ENCODE peak calls at places on chromosomes 12 and 14, in five cellular contexts. E is psoas muscle, Q is GM12878, O is A549, I is right atrium auricular region. L is an unnamed sample.

GRCh38 chr12:80778005-80778541 is 61.4 kb downstream of the MYF5 start:
- DNase-seq in E (no peak), O (no peak), I (peak; percentile 61), Q (peak; percentile 99), L (peak; percentile 67)

GRCh38 chr12:56151672-56152131 is 685 bp upstream of the MYL6B start:
- DNase-seq in I (peak; percentile 73), O (peak; percentile 94), E (peak; percentile 77), Q (no peak), L (peak; percentile 69)

GRCh38 chr14:78967111-78967809 is 797.1 kb downstream of the NRXN3 start:
- DNase-seq in E (no peak), O (no peak), I (no peak), Q (no peak), L (no peak)

GRCh38 chr14:100713720-100714119 is 13.0 kb upstream of the DLK1 start:
- DNase-seq in I (no peak), E (no peak), Q (no peak), O (no peak), L (no peak)

GRCh38 chr14:59354666-59355065 is 110.5 kb downstream of the GPR135 start:
- DNase-seq in E (no peak), Q (no peak), I (no peak), O (no peak), L (no peak)

GRCh38 chr12:40382217-40382616 is 157.4 kb downstream of the LRRK2 start:
- DNase-seq in O (no peak), Q (no peak), E (no peak), I (no peak), L (no peak)

GRCh38 chr14:69896080-69896479 is 16.9 kb downstream of the SMOC1 start:
- DNase-seq in O (no peak), E (no peak), Q (no peak), I (no peak), L (no peak)

GRCh38 chr12:101013993-101014392 is 196.0 kb downstream of the SLC5A8 start:
- DNase-seq in E (no peak), I (no peak), Q (no peak), O (no peak), L (no peak)

GRCh38 chr14:37585971-37586759 is 8.9 kb downstream of the FOXA1 start:
- DNase-seq in E (no peak), Q (no peak), O (no peak), I (no peak), L (no peak)

GRCh38 chr14:103847439-103847953 is at the start of gene PPP1R13B:
- DNase-seq in O (peak; percentile 89), I (peak; percentile 86), E (peak; percentile 97), Q (peak; percentile 40), L (peak; percentile 96)

GRCh38 chr12:92552412-92553108 is 150.2 kb upstream of the PLEKHG7 start:
- DNase-seq in E (no peak), I (no peak), O (no peak), Q (no peak), L (no peak)

GRCh38 chr12:130876297-130876696 is 4.4 kb downstream of the RAN start:
- DNase-seq in O (no peak), E (no peak), I (no peak), Q (no peak), L (no peak)

GRCh38 chr12:130875193-130875592 is 3.3 kb downstream of the RAN start:
- DNase-seq in E (no peak), Q (no peak), O (no peak), I (no peak), L (no peak)

GRCh38 chr12:130877333-130877732 is 5.5 kb downstream of the RAN start:
- DNase-seq in E (no peak), I (no peak), Q (no peak), O (no peak), L (no peak)

GRCh38 chr12:130878193-130879185 is 6.6 kb downstream of the RAN start:
- DNase-seq in Q (no peak), I (no peak), E (no peak), O (no peak), L (no peak)

DNA sequence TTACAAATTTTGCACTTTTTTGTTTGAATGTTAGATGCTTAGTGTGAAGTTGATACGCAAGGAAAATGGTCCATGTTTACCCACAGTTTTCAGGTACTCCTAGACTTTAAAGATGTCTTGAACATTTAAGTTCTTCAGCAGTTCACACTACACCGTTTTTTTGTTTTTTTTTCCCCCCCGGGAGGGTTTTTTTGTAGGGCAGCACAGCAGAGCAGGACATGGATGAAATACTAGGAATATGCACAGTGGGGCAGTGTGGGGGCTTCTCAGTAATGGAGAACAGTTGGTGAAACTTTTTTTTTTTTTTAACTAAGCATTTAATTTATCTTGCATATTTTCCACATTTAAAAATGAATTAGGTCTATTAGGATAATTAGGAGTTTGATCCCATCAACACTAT is 4.9 kb downstream of the RAN start:
- DNase-seq in Q (no peak), O (no peak), E (no peak), I (no peak), L (no peak)
- TF ChIP-seq CTCF in Q (no peak), O (no peak), E (no peak), I (no peak), L (no peak)

GRCh38 chr12:94225924-94226630 is 77.7 kb downstream of the PLXNC1 start:
- DNase-seq in I (no peak), E (no peak), O (no peak), Q (no peak), L (no peak)
- H3K27ac ChIP-seq in I (no peak overlapping the region), E (no peak overlapping the region), O (no peak overlapping the region), Q (no peak overlapping the region), L (no peak overlapping the region)

DNA sequence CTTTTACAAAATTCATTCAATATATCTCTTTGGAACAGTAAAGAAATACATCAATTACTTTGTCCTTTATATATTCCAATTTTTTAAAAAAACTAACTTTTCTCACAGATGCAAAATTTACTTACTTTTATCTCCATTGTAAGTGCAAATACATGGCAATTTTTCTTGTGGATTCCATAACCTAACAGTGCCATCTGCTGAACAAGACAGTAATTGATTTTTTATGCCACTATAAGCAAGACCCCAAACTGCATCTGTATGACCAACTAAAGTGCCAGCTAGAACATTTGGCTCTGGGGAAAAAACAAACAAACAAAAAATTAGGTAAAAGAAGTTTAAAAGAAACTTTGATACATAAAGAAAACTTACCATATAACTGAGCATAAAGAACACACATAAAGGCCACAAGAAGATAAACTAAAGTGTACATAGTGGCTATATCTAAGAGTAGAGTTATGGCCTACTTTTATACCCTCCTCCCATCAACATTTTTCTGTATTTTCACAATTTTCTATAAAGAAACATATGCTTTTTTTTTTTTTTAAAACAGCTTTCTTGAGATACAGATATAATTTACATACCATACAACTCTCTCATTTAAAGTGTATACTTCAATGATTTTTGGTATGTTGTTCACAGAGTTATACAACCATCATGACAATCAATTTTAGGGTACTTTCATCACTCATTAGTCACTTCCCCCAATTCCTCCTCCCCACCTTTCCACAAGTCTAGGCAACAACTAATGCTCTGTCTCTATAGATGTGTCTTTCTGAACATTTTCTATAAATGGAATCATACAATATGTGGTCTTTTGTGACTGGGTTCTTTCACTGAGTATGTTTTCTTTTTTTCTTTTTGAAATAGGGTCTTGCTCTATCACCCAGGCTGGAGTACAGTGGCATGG is 32.6 kb downstream of the COCH start:
- DNase-seq in E (no peak), Q (no peak), O (no peak), I (no peak), L (no peak)
- TF ChIP-seq CTCF in E (peak; percentile 14), Q (peak; percentile 59), O (peak; percentile 60), I (peak; percentile 30), L (no peak)

DNA sequence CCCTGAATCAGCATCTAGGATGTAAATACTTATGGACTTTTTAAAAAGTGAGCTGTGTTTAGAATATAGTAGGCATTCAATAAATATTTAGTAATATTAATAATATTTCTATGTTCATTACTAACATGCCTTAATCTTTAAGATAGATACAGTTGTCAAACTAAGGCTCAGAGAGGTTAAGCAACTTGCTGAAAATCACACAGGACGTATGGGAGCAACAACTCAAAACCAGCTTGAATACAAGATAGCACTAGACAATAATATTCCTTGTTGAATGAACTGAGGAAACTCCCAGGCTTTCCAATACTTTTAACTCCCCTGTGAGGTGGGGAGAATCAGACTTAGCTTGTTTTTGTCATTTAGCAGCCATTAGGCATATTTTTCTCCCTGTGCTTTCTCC is 45.3 kb downstream of the LLPH start:
- DNase-seq in Q (no peak), I (no peak), O (no peak), E (no peak), L (no peak)
- H3K27ac ChIP-seq in Q (no peak overlapping the region), I (no peak overlapping the region), O (no peak overlapping the region), E (no peak overlapping the region), L (no peak overlapping the region)

GRCh38 chr12:7907009-7907408 is 29.0 kb downstream of the SLC2A3 start:
- DNase-seq in I (no peak), O (peak; percentile 90), E (no peak), Q (no peak), L (peak; percentile 80)
- TF ChIP-seq CTCF in I (no peak), O (peak; percentile 53), E (no peak), Q (peak; percentile 27), L (peak; percentile 70)

DNA sequence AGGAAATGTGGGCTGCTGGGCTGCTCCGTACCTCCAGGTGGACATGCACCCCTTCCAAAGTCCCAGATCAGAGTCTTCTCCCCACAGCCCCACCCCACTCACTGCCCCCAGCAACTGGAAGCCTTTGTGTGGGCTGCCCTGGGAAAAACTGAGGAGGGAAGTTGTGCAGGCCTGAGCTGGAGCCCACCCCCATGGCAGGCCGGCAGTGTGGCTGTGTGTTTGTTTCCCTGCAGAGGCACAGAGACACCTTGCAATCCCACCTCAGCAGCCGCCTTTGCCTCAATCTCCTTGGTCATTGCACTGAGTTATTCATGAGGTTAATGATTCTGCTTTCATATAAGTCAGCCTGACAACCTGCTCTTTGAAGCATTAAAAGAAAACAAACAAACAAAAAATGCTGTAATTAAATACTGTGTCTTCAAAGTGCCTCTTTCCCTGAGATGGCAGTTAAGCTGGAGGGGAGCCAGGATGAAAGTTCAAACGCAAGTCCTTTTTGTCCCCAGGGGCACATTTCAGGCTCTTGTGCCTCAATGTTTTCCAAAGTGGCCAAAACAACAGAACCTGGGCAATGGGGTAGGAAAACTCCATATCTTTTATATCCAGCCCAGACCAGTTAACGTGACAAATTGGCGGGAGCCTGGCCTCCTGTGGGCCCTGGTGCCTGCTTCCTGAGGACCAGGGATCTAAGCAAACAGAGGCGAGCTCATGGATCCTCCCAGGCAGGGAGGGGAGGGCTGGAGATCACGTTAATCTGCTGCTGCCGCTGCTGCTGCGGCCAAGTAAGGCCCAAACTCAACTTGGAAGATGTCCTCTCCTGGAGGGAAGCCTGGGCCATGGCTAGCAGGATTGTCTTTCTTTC is 51.9 kb upstream of the TSPAN11 start:
- DNase-seq in I (peak; percentile 56), O (no peak), Q (no peak), E (no peak), L (no peak)
- H3K27ac ChIP-seq in I (no peak overlapping the region), O (no peak overlapping the region), Q (no peak overlapping the region), E (no peak overlapping the region), L (no peak overlapping the region)

L was measured in body of pancreas.